ENCODE peak calls at places on chromosomes 13 and 19, in six cellular contexts. N, D, S, L, U and Q are unnamed samples. For H3K36me3, the result is how much of the 10 kb centered on the place peaks cover.

GRCh38 chr19:8639821-8640401 is 9.5 kb downstream of the NFILZ start:
- DNase-seq in N (peak), D (no peak), S (no peak), L (no peak), U (no peak), Q (no peak)

GRCh38 chr13:44692173-44692713 is 116.1 kb upstream of the TSC22D1 start:
- DNase-seq in N (no peak), D (no peak), S (no peak), L (peak), U (peak), Q (no peak)

GRCh38 chr13:106103779-106104178 is 431.7 kb downstream of the EFNB2 start:
- DNase-seq in N (no peak), D (no peak), S (no peak), L (peak), U (no peak), Q (no peak)

GRCh38 chr13:94323746-94324408 is 155.6 kb downstream of the DCT start:
- DNase-seq in N (no peak), D (no peak), S (no peak), L (no peak), U (no peak), Q (no peak)

GRCh38 chr13:44093607-44094583 is 214.2 kb downstream of the LACC1 start:
- DNase-seq in N (no peak), D (no peak), S (no peak), L (no peak), U (no peak), Q (no peak)

GRCh38 chr13:113390874-113391497 is 27.1 kb upstream of the GRTP1 start:
- DNase-seq in N (no peak), D (no peak), S (no peak), L (no peak), U (no peak), Q (no peak)

GRCh38 chr19:48196933-48197665 is 26.6 kb downstream of the ZSWIM9 start:
- DNase-seq in N (no peak), D (no peak), S (no peak), L (no peak), U (no peak), Q (no peak)

GRCh38 chr19:10289167-10289835 is 451 bp upstream of the ICAM5 start:
- DNase-seq in N (peak), D (no peak), S (no peak), L (peak), U (peak), Q (peak)

GRCh38 chr13:67230774-67231480 is 791 bp upstream of the PCDH9 start:
- DNase-seq in N (peak), D (peak), S (no peak), L (peak), U (peak), Q (peak)

GRCh38 chr19:52670046-52670445 is 31.9 kb upstream of the ZNF83 start:
- DNase-seq in N (no peak), D (no peak), S (no peak), L (peak), U (no peak), Q (peak)

GRCh38 chr19:12788682-12789097 is 2.6 kb upstream of the JUNB start:
- DNase-seq in N (peak), D (peak), S (no peak), L (peak), U (peak), Q (peak)

GRCh38 chr19:41223431-41224234 is 4.6 kb downstream of the AXL start:
- DNase-seq in N (peak), D (no peak), S (peak), L (peak), U (peak), Q (peak)

GRCh38 chr19:15400521-15401396 is 18.0 kb downstream of the AKAP8L start:
- DNase-seq in N (no peak), D (no peak), S (no peak), L (no peak), U (no peak), Q (no peak)

GRCh38 chr19:33398361-33399060 is 25.0 kb downstream of the CEBPG start:
- DNase-seq in N (no peak), D (no peak), S (no peak), L (no peak), U (no peak), Q (no peak)

GRCh38 chr13:97433727-97434416 is at the start of gene RAP2A:
- DNase-seq in N (peak), D (peak), S (peak), L (peak), U (peak), Q (peak)

DNA sequence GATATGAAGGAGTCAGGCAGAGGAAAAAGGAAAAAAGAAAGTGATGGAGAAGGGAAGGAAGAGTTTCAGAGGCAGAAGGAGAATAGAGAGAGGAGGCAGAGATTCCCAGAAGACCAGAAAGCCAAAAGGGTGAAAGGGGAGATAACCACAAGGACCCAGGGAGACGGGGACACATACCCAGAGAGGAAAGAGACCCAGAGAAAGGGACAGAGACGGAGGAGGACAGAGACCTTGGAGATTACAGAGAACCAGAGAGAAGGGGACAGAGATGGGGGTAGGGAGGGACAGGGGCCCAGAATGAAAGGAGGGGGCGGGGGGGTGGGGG is 1.4 kb downstream of the PTH2 start:
- DNase-seq in N (no peak), D (no peak), S (no peak), L (no peak), U (no peak), Q (no peak)
- H3K4me3 ChIP-seq in N (no peak), D (no peak), S (no peak), L (no peak), U (no peak), Q (no peak)

DNA sequence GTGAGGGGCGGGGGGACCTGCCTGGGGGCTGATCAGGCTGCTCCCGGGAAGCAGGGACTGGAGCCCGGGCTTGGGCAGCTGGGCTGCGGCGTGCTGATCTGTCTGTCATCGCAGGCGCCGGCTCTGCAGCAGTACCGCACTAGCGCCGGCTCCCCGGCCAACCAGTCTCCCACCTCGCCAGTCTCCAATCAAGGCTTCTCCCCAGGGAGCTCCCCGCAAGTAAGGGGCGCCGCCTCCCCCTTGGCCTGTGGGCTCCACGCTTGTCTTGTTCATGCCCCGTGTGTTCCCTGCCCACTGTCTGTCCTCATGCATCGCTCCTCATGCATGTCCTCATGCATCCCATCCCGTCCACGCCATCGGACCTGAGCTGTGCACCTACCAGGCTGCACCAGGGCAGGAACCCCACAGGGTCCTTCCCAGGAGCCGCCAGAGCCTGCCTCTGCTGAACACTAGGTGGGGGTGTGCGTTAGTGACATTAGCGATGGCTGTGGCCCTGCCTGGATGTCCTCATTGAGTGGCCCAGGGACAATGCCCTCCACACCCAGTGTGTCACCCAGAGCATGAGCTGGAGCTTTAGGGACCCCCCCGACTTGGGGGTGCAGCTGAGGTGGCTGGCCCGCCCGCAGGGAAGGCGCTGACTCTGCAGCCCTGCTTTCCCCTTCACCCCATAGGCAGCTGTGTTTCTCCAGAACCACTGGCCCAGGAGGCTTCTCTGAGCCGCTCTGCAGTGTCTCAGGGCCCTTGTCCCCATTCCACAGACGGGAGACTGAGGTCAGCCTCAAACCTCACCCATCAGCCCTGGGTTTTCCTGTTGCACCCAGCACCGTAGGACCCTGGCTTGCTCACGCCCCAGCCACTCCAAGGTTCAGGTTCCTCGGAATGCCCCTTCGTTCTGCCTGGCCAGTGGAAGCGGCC is 19.5 kb downstream of the COMP start:
- DNase-seq in N (peak), D (no peak), S (no peak), L (peak), U (no peak), Q (no peak)
- TF ChIP-seq CTCF in N (peak), D (peak), S (no peak), L (peak), U (peak), Q (peak)

DNA sequence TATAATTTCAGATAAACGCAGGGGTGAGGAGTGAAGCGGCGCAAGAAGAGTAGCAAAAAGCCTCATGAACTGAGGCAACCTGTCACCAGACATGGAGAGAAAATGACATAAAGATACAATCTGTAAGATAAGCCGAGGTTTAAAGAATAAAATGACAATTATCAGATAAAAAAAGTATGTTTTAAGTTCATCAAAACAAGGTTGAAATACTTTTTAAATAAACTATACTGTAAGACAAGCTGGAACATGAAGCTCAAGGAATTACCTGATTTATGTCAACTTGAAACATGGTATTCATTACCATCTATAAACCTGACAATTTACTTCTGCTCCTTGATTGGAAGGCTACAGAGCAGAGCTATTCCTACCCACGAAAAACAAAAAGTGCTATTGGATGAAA is 61.6 kb downstream of the MYCBP2 start:
- DNase-seq in N (no peak), D (no peak), S (no peak), L (no peak), U (no peak), Q (no peak)
- H3K36me3 ChIP-seq in N (under half), D (half or more), S (under half), L (under half), U (under half), Q (under half)

DNA sequence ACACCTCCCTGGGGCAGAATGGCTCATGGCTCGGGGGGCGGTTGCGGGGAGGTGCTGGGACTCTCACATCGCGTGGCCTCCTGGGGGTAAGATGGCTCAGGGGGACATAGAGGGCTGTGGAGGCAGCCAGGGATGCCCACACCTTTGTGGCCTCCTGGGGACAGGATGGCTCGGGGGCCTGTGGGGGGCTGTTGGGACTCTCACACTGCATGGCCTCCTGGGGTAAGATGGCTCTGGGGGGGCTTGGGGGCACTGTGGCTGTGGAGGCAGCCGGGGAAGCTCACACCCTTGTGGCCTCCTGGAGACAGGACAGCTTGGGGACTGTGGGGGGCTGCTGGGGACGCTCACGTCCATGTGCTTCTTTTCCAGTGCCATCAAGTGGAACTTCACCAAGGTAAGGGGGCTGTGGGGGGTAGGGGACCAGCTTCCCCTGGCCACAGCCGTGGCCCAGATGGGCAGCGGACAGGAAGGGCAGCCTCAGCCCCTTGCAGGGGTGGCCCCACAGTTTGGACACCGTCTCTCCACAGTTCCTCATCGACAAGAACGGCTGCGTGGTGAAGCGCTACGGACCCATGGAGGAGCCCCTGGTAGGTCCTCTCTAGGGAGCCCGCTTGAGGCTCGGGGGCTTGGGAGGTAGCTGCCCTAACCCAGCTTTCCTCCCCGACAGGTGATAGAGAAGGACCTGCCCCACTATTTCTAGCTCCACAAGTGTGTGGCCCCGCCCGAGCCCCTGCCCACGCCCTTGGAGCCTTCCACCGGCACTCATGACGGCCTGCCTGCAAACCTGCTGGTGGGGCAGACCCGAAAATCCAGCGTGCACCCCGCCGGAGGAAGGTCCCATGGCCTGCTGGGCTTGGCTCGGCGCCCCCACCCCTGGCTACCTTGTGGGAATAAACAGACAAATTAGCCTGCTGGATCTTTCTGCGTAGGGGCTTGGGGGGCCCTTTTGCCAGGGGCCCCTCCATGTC is 2.4 kb downstream of the GPX4 start:
- DNase-seq in N (no peak), D (no peak), S (no peak), L (no peak), U (no peak), Q (no peak)
- H3K4me3 ChIP-seq in N (no peak), D (no peak), S (peak), L (peak), U (no peak), Q (no peak)

DNA sequence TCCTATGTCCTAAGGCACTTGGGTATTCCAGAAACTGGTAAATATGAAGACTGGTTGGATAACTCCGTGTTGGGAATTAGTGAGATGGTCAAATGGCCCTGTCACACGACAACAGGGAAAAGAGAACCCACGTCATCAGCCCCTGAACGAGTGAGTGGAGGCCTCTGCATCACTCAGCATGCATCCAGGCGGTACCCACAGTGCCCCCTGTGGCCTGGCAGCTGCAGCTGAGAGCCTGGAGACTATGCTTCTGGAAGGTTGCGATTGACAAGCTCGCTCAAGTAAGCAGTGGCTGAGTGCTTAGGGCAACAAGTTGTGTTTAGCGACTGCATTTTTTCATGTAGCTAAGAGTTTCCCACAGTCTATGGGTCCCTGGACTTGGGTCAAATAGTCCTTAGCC is 55.9 kb downstream of the COL4A2 start:
- DNase-seq in N (peak), D (no peak), S (no peak), L (no peak), U (no peak), Q (no peak)
- TF ChIP-seq CTCF in N (peak), D (peak), S (peak), L (peak), U (peak), Q (no peak)

GRCh38 chr19:17180997-17181702 is 34.0 kb upstream of the USE1 start:
- DNase-seq in N (peak), D (no peak), S (no peak), L (no peak), U (no peak), Q (no peak)
- H3K36me3 ChIP-seq in N (under half), D (half or more), S (half or more), L (under half), U (half or more), Q (under half)